ENCODE peak calls at places on chromosomes 3 and 15, in seven cellular contexts. T, M, L, W, U, F and E are unnamed samples.

GRCh38 chr3:135908225-135908624 is 57.3 kb upstream of the PPP2R3A start:
- DNase-seq in W (peak), M (no peak), L (no peak), T (peak), U (no peak), F (no peak), E (no peak)

GRCh38 chr3:113745273-113746068 is 578 bp downstream of the NAA50 start:
- DNase-seq in U (peak), M (peak), F (peak), W (peak), T (peak), L (peak), E (peak)

GRCh38 chr15:80530737-80531365 is 126.7 kb downstream of the ARNT2 start:
- DNase-seq in W (no peak), M (no peak), L (no peak), U (no peak), T (no peak), F (no peak), E (no peak)

GRCh38 chr3:140186421-140186920 is 251.5 kb downstream of the CLSTN2 start:
- DNase-seq in F (peak), M (peak), T (peak), L (no peak), U (no peak), W (no peak), E (no peak)

GRCh38 chr15:89321521-89322410 is 12.9 kb downstream of the POLG start:
- DNase-seq in W (peak), U (no peak), F (no peak), L (no peak), M (no peak), T (no peak), E (no peak)

GRCh38 chr3:181709537-181710279 is 2.0 kb upstream of the SOX2 start:
- DNase-seq in L (peak), F (peak), T (peak), U (peak), W (peak), M (peak), E (peak)

GRCh38 chr3:131107637-131108433 is 81.2 kb downstream of the NEK11 start:
- DNase-seq in F (peak), M (peak), T (no peak), W (no peak), L (no peak), U (no peak), E (no peak)

GRCh38 chr3:4849136-4849535 is 130.1 kb upstream of the BHLHE40 start:
- DNase-seq in W (no peak), F (no peak), M (no peak), T (no peak), U (no peak), L (no peak), E (no peak)

GRCh38 chr15:65334586-65335231 is 30.2 kb downstream of the RNU5B-1 start:
- DNase-seq in F (no peak), L (no peak), M (no peak), T (no peak), U (peak), W (no peak), E (no peak)

GRCh38 chr3:56744016-56744415 is 57.7 kb downstream of the ARHGEF3 start:
- DNase-seq in W (no peak), U (no peak), F (no peak), L (no peak), M (no peak), T (no peak), E (no peak)

GRCh38 chr15:100372695-100373036 is 30.9 kb upstream of the ADAMTS17 start:
- DNase-seq in U (no peak), M (no peak), T (no peak), F (no peak), L (no peak), W (no peak), E (no peak)

GRCh38 chr3:28134792-28135375 is 106.5 kb upstream of the CMC1 start:
- DNase-seq in U (no peak), M (no peak), W (no peak), L (no peak), T (no peak), F (no peak), E (no peak)

GRCh38 chr3:28151608-28152228 is 89.7 kb upstream of the CMC1 start:
- DNase-seq in U (no peak), T (no peak), L (no peak), W (no peak), F (no peak), M (no peak), E (no peak)

GRCh38 chr3:11482024-11482423 is 161.7 kb downstream of the VGLL4 start:
- DNase-seq in T (no peak), F (peak), W (no peak), M (peak), U (no peak), L (no peak), E (no peak)

GRCh38 chr3:186815490-186815889 is 9.2 kb upstream of the RFC4 start:
- DNase-seq in F (peak), L (no peak), U (no peak), T (peak), M (peak), W (no peak), E (no peak)

GRCh38 chr3:38458796-38459498 is 5.3 kb downstream of the ACVR2B start:
- DNase-seq in F (peak), W (no peak), M (peak), T (peak), U (no peak), L (no peak), E (no peak)